ENCODE peak calls at places on chromosomes 6 and 20, in five cellular contexts. X, Y, C, G and L are unnamed samples.

GRCh38 chr6:122947355-122947754 is 48.7 kb upstream of the CLVS2 start:
- DNase-seq in X (no peak), G (no peak), Y (peak; percentile 7), C (no peak), L (no peak)

GRCh38 chr6:101397199-101397598 is 3.7 kb downstream of the GRIK2 start:
- DNase-seq in X (no peak), Y (no peak), G (no peak), C (no peak), L (no peak)

GRCh38 chr6:37920667-37921066 is 101.1 kb downstream of the ZFAND3 start:
- DNase-seq in C (no peak), G (no peak), Y (no peak), X (no peak), L (no peak)

GRCh38 chr6:115969930-115970273 is 90.8 kb downstream of the FRK start:
- DNase-seq in G (no peak), X (no peak), C (no peak), Y (peak; percentile 14), L (no peak)

GRCh38 chr6:11292837-11293236 is 60.4 kb upstream of the NEDD9 start:
- DNase-seq in G (no peak), X (no peak), C (no peak), Y (no peak), L (no peak)

GRCh38 chr6:56292505-56293181 is 45.3 kb upstream of the COL21A1 start:
- DNase-seq in Y (peak; percentile 75), X (no peak), C (no peak), G (peak; percentile 9), L (no peak)

GRCh38 chr6:163098827-163099469 is 315.6 kb upstream of the QKI start:
- DNase-seq in G (no peak), Y (no peak), C (no peak), X (no peak), L (no peak)

GRCh38 chr6:43668151-43669028 is 19.2 kb downstream of the MRPS18A start:
- DNase-seq in Y (peak; percentile 56), X (peak; percentile 76), G (peak; percentile 70), C (peak; percentile 70), L (peak; percentile 74)

GRCh38 chr6:12354499-12354898 is 64.3 kb downstream of the EDN1 start:
- DNase-seq in X (no peak), G (peak; percentile 34), C (peak; percentile 58), Y (peak; percentile 86), L (no peak)

GRCh38 chr6:34656378-34657036 is 40.1 kb downstream of the ILRUN start:
- DNase-seq in C (no peak), Y (peak; percentile 97), X (no peak), G (peak; percentile 69), L (no peak)

GRCh38 chr6:44043479-44044153 is 83.6 kb downstream of the MRPL14 start:
- DNase-seq in Y (no peak), G (no peak), X (no peak), C (peak; percentile 59), L (peak; percentile 43)

DNA sequence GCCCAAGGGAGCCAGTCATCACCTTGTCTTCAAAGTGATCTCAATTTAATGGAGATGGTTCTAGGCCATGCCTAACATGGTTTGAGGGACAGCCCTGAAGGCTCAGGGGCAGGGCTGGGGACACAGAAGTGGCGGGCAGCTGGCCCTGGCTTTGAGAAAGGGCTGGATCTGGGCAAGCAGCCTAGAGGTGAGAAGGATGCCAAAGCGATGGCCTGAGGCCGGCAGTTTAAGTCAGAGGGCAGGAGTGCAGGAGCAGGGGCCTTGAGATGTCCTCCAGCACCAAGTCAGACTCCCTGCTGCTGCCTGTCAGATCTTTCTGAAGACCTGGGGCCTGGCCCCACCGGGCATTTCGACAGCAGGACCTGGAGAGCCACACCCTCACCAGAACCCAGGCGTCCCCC is 28.4 kb upstream of the APMAP start:
- DNase-seq in Y (no peak), X (peak; percentile 60), G (peak; percentile 2), C (peak; percentile 32), L (peak; percentile 79)
- H3K27ac ChIP-seq in Y (no peak overlapping the region), X (no peak overlapping the region), G (no peak overlapping the region), C (no peak overlapping the region), L (peak overlapping the region; percentile 33)

DNA sequence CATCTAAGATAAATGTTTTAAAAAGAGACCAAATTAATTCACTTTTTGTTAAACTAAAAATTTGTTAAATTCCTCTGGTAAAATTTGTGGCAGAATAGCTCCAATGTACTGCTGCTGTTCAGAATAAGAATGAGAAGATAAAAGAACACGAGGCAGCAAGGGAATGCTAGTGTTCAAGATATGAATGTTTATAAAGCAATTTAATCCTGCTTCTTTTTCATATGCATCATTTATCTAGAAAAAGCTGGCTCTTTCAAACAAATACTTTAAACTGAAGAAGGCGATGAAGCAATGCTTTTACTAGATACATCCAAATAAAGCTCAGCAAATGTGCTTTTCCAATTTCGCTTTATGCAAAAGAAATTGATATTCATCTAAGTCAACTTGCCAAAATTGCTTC is 66.6 kb downstream of the COL9A1 start:
- DNase-seq in Y (no peak), X (no peak), G (no peak), C (no peak), L (no peak)
- H3K27ac ChIP-seq in Y (no peak overlapping the region), X (no peak overlapping the region), G (no peak overlapping the region), C (no peak overlapping the region), L (no peak overlapping the region)

GRCh38 chr6:2914318-2914660 is 11.2 kb upstream of the SERPINB9 start:
- DNase-seq in C (no peak), G (peak; percentile 52), Y (no peak), X (peak; percentile 34), L (no peak)

GRCh38 chr6:2917801-2918495 is 14.8 kb upstream of the SERPINB9 start:
- DNase-seq in G (no peak), Y (no peak), C (no peak), X (no peak), L (no peak)

GRCh38 chr6:2917065-2917464 is 14.0 kb upstream of the SERPINB9 start:
- DNase-seq in Y (no peak), G (no peak), X (no peak), C (no peak), L (no peak)

GRCh38 chr6:2915150-2915549 is 12.0 kb upstream of the SERPINB9 start:
- DNase-seq in C (no peak), X (no peak), Y (no peak), G (no peak), L (no peak)

DNA sequence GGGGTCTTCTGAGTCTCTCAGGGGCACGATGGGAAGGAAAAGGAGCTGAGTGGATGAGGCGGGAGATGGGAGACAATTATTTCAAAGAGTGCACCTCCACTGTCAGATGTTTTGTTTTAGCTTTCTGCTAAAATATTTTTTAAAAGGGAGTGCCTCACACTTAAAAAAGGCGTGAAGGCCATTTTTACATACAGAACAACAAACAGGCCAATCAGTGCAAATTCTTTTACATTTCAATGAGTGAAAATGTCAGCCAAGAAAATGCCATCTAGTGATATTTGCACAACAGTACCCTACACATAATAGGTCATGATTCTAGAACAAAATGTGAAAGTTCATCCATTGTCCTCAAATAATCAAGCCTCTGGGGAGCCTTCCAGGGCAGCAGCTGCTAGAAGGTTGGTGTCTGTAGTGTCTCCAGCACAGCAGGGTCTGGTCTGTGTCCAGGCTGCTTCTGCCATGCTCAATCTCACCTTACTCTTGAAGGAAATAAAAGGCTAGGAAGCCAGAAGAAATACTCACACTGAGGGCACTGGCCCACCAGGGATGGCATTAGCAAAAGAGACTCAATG is 13.3 kb upstream of the SERPINB9 start:
- DNase-seq in G (no peak), X (no peak), Y (no peak), C (no peak), L (no peak)
- H3K27ac ChIP-seq in G (no peak overlapping the region), X (no peak overlapping the region), Y (no peak overlapping the region), C (no peak overlapping the region), L (no peak overlapping the region)

GRCh38 chr20:47332381-47333206 is 23.9 kb downstream of the ZMYND8 start:
- DNase-seq in G (no peak), C (no peak), Y (no peak), X (no peak), L (no peak)
- H3K27ac ChIP-seq in G (peak overlapping the region; percentile 90), C (peak overlapping the region; percentile 79), Y (peak overlapping the region; percentile 88), X (peak overlapping the region; percentile 81), L (peak overlapping the region; percentile 66)

GRCh38 chr6:27893059-27893835 is 18.9 kb downstream of the OR2B2 start:
- DNase-seq in Y (peak; percentile 99), C (peak; percentile 89), X (peak; percentile 89), G (peak; percentile 93), L (peak; percentile 66)

GRCh38 chr6:27892596-27893058 is 19.6 kb downstream of the OR2B2 start:
- DNase-seq in G (no peak), C (no peak), X (no peak), Y (no peak), L (no peak)

GRCh38 chr6:27889628-27890315 is 22.4 kb downstream of the OR2B2 start:
- DNase-seq in X (no peak), G (no peak), C (no peak), Y (peak; percentile 18), L (no peak)

GRCh38 chr6:27890351-27891299 is 21.6 kb downstream of the OR2B2 start:
- DNase-seq in X (peak; percentile 74), Y (peak; percentile 97), G (peak; percentile 79), C (peak; percentile 73), L (peak; percentile 24)

DNA sequence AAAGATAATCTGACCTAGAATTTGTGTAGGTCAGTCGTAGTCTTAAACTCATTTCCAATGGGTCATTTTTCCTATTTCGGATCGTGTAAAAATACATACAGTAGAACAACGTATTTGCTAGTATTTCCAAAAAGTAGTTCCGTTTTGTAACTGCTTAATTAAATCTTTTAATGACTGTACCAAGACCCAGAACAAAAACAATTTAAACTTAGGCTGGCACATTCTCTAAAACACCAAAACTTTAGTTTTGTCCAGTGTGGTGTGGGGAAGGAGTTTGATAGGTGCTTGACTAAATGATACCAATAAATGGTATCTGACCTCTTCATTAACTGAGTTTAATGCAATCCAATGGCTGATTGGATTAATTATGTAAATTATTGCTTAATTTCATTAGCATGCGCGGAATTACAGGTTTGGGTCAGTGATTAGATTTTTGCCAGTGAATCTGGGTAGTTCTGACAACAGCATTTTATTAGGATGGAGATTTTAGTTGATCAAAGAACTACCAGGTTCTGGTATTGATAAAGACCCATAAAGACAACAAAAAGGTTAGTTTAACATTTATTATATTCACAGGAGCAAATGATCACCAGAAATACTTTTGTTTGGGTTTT is 20.8 kb downstream of the OR2B2 start:
- DNase-seq in X (no peak), G (no peak), C (no peak), Y (no peak), L (no peak)
- H3K27ac ChIP-seq in X (no peak overlapping the region), G (peak overlapping the region; percentile 96), C (no peak overlapping the region), Y (peak overlapping the region; percentile 30), L (no peak overlapping the region)

GRCh38 chr20:25044261-25044560 is 13.7 kb downstream of the ACSS1 start:
- DNase-seq in G (no peak), X (no peak), C (peak; percentile 34), Y (no peak), L (no peak)

GRCh38 chr20:25044660-25045342 is 13.1 kb downstream of the ACSS1 start:
- DNase-seq in X (peak; percentile 46), C (peak; percentile 67), G (no peak), Y (no peak), L (peak; percentile 31)

GRCh38 chr20:25043499-25044260 is 14.3 kb downstream of the ACSS1 start:
- DNase-seq in Y (no peak), X (peak; percentile 58), G (no peak), C (peak; percentile 37), L (peak; percentile 29)

GRCh38 chr20:25046181-25046641 is 11.7 kb downstream of the ACSS1 start:
- DNase-seq in C (peak; percentile 54), Y (no peak), X (peak; percentile 58), G (peak; percentile 6), L (peak; percentile 87)

GRCh38 chr20:25045343-25045712 is 12.6 kb downstream of the ACSS1 start:
- DNase-seq in X (peak; percentile 54), G (no peak), Y (no peak), C (peak; percentile 40), L (peak; percentile 66)
- H3K27ac ChIP-seq in X (no peak overlapping the region), G (no peak overlapping the region), Y (no peak overlapping the region), C (peak overlapping the region; percentile 82), L (peak overlapping the region; percentile 89)